ENCODE peak calls at places on chromosomes 3 and 15, in four cellular contexts. F is K562, J is HepG2, X is GM12878. P is an unnamed sample.
A peak's percentile ranks its signal among the peaks of the same experiment; 100 is the strongest.

GRCh38 chr3:169657351-169658124 is 6.0 kb downstream of the MECOM start:
- DNase-seq in F (no peak), J (peak; percentile 5), X (no peak), P (no peak)

GRCh38 chr3:128969993-128970740 is 23.7 kb downstream of the CFAP92 start:
- DNase-seq in F (peak; percentile 59), X (no peak), J (peak; percentile 25), P (peak; percentile 57)

GRCh38 chr3:58049143-58049785 is 41.0 kb downstream of the FLNB start:
- DNase-seq in J (peak; percentile 98), F (peak; percentile 45), X (no peak), P (peak; percentile 68)

GRCh38 chr3:48022178-48022577 is 6.0 kb upstream of the MAP4 start:
- DNase-seq in F (no peak), X (no peak), J (no peak), P (no peak)

GRCh38 chr15:92184679-92185230 is 208.9 kb upstream of the ST8SIA2 start:
- DNase-seq in X (no peak), F (no peak), J (no peak), P (no peak)

GRCh38 chr3:175111036-175111435 is 251.9 kb downstream of the NAALADL2 start:
- DNase-seq in F (no peak), J (no peak), X (no peak), P (no peak)

GRCh38 chr3:8220291-8220690 is 281.3 kb upstream of the LMCD1 start:
- DNase-seq in X (no peak), J (peak; percentile 4), F (no peak), P (no peak)

GRCh38 chr3:123383101-123384053 is 65.5 kb downstream of the ADCY5 start:
- DNase-seq in X (no peak), J (no peak), F (no peak), P (no peak)

GRCh38 chr3:4019509-4019908 is 220.3 kb downstream of the LRRN1 start:
- DNase-seq in X (no peak), F (no peak), J (no peak), P (no peak)

GRCh38 chr15:73927476-73928240 is 1.4 kb downstream of the LOXL1 start:
- DNase-seq in X (no peak), F (peak; percentile 17), J (no peak), P (peak; percentile 81)

GRCh38 chr3:159263750-159264561 is 462.1 kb downstream of the MFSD1 start:
- DNase-seq in F (peak; percentile 40), J (peak; percentile 22), X (no peak), P (peak; percentile 28)

GRCh38 chr3:81891056-81891455 is 129.6 kb upstream of the GBE1 start:
- DNase-seq in F (no peak), X (no peak), J (no peak), P (no peak)

GRCh38 chr15:27831384-27832262 is 267.5 kb downstream of the OCA2 start:
- DNase-seq in X (no peak), J (no peak), F (no peak), P (no peak)

GRCh38 chr3:122969585-122970453 is 57.7 kb downstream of the SEMA5B start:
- DNase-seq in X (no peak), F (no peak), J (no peak), P (no peak)

GRCh38 chr15:70342141-70342540 is 244.4 kb upstream of the TLE3 start:
- DNase-seq in F (no peak), J (no peak), X (no peak), P (no peak)

GRCh38 chr3:152413244-152413643 is 144.5 kb downstream of the MBNL1 start:
- DNase-seq in J (no peak), F (no peak), X (no peak), P (no peak)

GRCh38 chr3:152910966-152911365 is 76.0 kb downstream of the P2RY1 start:
- DNase-seq in X (no peak), J (no peak), F (no peak), P (no peak)

GRCh38 chr3:42502429-42503250 is at the start of gene VIPR1:
- DNase-seq in F (peak; percentile 83), X (no peak), J (peak; percentile 30), P (peak; percentile 91)

GRCh38 chr3:197195326-197195725 is 103.1 kb downstream of the DLG1 start:
- DNase-seq in J (no peak), F (no peak), X (no peak), P (no peak)

GRCh38 chr15:36392666-36393266 is 186.7 kb upstream of the CDIN1 start:
- DNase-seq in J (no peak), X (no peak), F (no peak), P (no peak)

GRCh38 chr3:170867552-170867951 is 2.4 kb downstream of the RPL22L1 start:
- DNase-seq in J (no peak), X (no peak), F (no peak), P (no peak)

GRCh38 chr3:170868577-170869239 is 1.3 kb downstream of the RPL22L1 start:
- DNase-seq in X (no peak), J (no peak), F (peak; percentile 39), P (no peak)

GRCh38 chr3:170869240-170869592 is 779 bp downstream of the RPL22L1 start:
- DNase-seq in F (peak; percentile 20), X (no peak), J (no peak), P (no peak)

GRCh38 chr3:170867143-170867542 is 2.9 kb downstream of the RPL22L1 start:
- DNase-seq in X (no peak), F (no peak), J (no peak), P (no peak)

GRCh38 chr3:170869645-170870593 is at the start of gene RPL22L1:
- DNase-seq in F (peak; percentile 99), J (peak; percentile 90), X (peak; percentile 91), P (peak; percentile 91)
- TF ChIP-seq BHLHE40 in F (peak; percentile 74), J (peak; percentile 72), X (peak; percentile 79), P (no peak)

GRCh38 chr15:55742498-55742926 is 440 bp downstream of the PRTG start:
- DNase-seq in X (no peak), F (peak; percentile 6), J (no peak), P (no peak)
- TF ChIP-seq SP1 in X (no peak), F (no peak), J (no peak), P (no peak)

DNA sequence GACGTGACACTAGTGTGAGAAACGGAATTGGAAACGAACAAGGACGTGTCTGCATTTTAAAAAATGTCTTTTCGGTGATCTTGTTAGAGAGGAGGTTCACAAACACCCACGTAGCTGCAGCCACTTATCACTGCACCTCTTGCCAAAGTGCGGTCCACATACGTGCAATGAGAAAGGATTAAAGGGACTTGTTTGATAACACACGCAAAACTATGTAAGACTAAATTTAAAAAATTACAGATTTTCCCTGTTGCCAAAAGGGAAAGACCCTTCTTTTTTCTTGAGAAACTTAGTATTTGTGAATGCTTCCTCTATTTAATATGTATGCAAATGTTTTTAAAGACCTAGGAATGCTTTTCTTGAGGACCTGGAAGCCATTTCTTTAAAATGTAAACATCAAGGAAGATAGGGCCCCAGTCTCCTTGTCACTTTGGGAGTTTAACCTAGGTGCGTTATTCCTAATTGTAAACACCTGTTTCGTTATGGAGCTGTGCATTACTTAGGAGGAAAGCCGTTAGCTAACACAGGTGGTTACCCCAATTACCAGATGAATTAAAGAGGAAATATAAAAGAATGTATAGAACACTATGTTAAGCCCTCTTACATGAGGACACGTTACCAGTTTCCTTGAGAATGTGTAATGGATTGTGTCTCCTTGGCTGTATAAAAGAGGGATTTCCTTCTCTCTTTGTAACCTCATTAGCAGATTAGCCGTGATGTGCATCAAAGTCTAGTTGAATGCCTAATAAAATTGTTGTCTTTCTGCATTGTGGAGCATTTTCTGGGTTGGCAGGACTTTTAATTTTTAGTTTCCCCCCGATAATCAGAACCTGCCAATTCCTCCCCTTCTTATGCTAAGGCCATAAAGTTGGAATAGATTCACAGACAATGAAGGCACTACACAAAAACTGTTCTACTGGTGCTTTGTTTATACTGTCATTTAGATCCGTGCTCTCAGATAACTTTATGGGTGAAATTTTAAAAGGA is 1.0 kb downstream of the LEKR1 start:
- DNase-seq in J (no peak), X (no peak), F (no peak), P (no peak)
- TF ChIP-seq BHLHE40 in J (no peak), X (no peak), F (no peak), P (no peak)

GRCh38 chr3:61853912-61854311 is 292.5 kb downstream of the PTPRG start:
- DNase-seq in F (no peak), X (no peak), J (no peak), P (no peak)

GRCh38 chr3:61846488-61846887 is 285.1 kb downstream of the PTPRG start:
- DNase-seq in F (no peak), J (no peak), X (no peak), P (no peak)

GRCh38 chr3:61848885-61849284 is 287.5 kb downstream of the PTPRG start:
- DNase-seq in X (no peak), J (no peak), F (no peak), P (no peak)

GRCh38 chr3:61844346-61844745 is 283.0 kb downstream of the PTPRG start:
- DNase-seq in X (no peak), J (no peak), F (no peak), P (no peak)

DNA sequence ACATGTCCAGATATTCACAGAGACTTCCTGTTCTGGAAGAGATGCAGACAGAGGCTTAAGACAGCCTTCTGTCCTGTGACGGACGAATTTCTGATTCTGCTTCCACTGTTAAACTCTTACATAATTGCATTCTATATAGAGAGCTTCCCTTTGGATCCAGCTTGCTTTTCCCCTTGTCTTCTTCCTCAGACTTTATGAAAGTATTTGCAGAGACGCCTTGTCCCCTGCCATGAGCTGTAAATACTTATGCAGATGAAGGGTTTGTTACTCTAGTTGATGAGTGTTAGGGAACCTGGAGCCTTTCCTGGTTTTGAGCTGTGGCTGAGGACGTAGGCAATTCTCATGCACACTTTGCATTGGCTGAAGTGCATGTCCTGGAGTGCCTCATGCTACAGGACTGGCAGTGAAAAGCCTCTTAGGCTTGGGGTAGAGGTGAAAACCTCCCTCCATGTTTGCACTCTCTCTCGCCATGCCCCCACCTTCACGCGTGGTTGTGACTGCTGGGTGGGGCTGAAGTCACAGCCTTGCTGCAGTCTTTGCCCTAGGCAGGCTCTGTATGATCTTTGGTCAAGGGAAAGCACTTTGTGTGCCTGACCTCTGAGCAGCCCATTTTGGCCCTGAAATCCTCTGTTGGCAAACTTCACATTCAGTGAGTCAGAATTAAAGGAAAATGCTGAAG is 286.6 kb downstream of the PTPRG start:
- DNase-seq in F (no peak), J (peak; percentile 17), X (no peak), P (no peak)
- TF ChIP-seq SP1 in F (no peak), J (no peak), X (no peak), P (no peak)

P was measured in HEK293T.